ENCODE peak calls at places on chromosomes 6 and 20, in six cellular contexts. J is nucleus accumbens, X is brain microvascular endothelial cell, E is HCT116, M is upper lobe of left lung, O is H54. V is an unnamed sample.
A peak's percentile ranks its signal among the peaks of the same experiment; 100 is the strongest.

GRCh38 chr6:125444234-125444949 is 142.6 kb upstream of the HDDC2 start:
- DNase-seq in J (no peak), X (peak; percentile 43), E (no peak), M (peak; percentile 40), O (no peak), V (no peak)

GRCh38 chr6:133242761-133243590 is 1.8 kb downstream of the EYA4 start:
- DNase-seq in J (no peak), X (no peak), E (no peak), M (peak; percentile 13), O (no peak), V (no peak)

GRCh38 chr6:109977791-109978173 is 329 bp upstream of the GPR6 start:
- DNase-seq in J (no peak), X (no peak), E (no peak), M (no peak), O (no peak), V (no peak)

GRCh38 chr20:35302421-35303335 is 10.5 kb upstream of the FAM83C start:
- DNase-seq in J (no peak), X (peak; percentile 45), E (no peak), M (no peak), O (no peak), V (no peak)

GRCh38 chr6:139060332-139060731 is 31.8 kb downstream of the ABRACL start:
- DNase-seq in J (no peak), X (peak; percentile 55), E (no peak), M (no peak), O (no peak), V (no peak)

GRCh38 chr6:17556014-17556413 is 44.1 kb upstream of the FAM8A1 start:
- DNase-seq in J (no peak), X (no peak), E (no peak), M (no peak), O (no peak), V (no peak)

GRCh38 chr6:109718991-109719390 is 27.9 kb downstream of the FIG4 start:
- DNase-seq in J (no peak), X (peak; percentile 47), E (no peak), M (no peak), O (no peak), V (no peak)

GRCh38 chr6:132341646-132342045 is 59.6 kb downstream of the MOXD1 start:
- DNase-seq in J (no peak), X (no peak), E (no peak), M (no peak), O (no peak), V (no peak)

GRCh38 chr6:137157601-137158000 is 15.8 kb downstream of the IL22RA2 start:
- DNase-seq in J (no peak), X (no peak), E (no peak), M (no peak), O (no peak), V (no peak)

GRCh38 chr6:39558079-39558478 is 167.1 kb downstream of the KIF6 start:
- DNase-seq in J (no peak), X (no peak), E (no peak), M (no peak), O (no peak), V (no peak)

GRCh38 chr6:144377586-144377985 is 92.5 kb downstream of the UTRN start:
- DNase-seq in J (no peak), X (peak; percentile 58), E (no peak), M (no peak), O (no peak), V (no peak)

GRCh38 chr20:9081423-9081966 is 12.6 kb downstream of the PLCB4 start:
- DNase-seq in J (no peak), X (no peak), E (no peak), M (no peak), O (no peak), V (no peak)

GRCh38 chr6:167013946-167014345 is 14.7 kb downstream of the CEP43 start:
- DNase-seq in J (no peak), X (no peak), E (no peak), M (no peak), O (no peak), V (no peak)

GRCh38 chr20:8474027-8474668 is 342.1 kb downstream of the PLCB1 start:
- DNase-seq in J (no peak), X (no peak), E (no peak), M (no peak), O (no peak), V (no peak)

GRCh38 chr6:161033667-161034066 is 42.1 kb downstream of the MAP3K4 start:
- DNase-seq in J (no peak), X (no peak), E (no peak), M (no peak), O (no peak), V (no peak)

GRCh38 chr6:69138173-69138572 is 503.1 kb downstream of the ADGRB3 start:
- DNase-seq in J (no peak), X (peak; percentile 42), E (no peak), M (no peak), O (no peak), V (no peak)

GRCh38 chr20:48339147-48339985 is 488.4 kb downstream of the PREX1 start:
- DNase-seq in J (no peak), X (peak; percentile 63), E (no peak), M (no peak), O (peak; percentile 40), V (no peak)

GRCh38 chr6:38234934-38235678 is 404.6 kb downstream of the BTBD9 start:
- DNase-seq in J (no peak), X (no peak), E (no peak), M (no peak), O (no peak), V (no peak)

GRCh38 chr6:127201321-127201720 is 65.3 kb upstream of the RNF146 start:
- DNase-seq in J (no peak), X (peak; percentile 82), E (no peak), M (no peak), O (no peak), V (no peak)

GRCh38 chr6:93784794-93785757 is 365.7 kb upstream of the EPHA7 start:
- DNase-seq in J (no peak), X (peak; percentile 94), E (no peak), M (no peak), O (no peak), V (no peak)

GRCh38 chr6:97459535-97459934 is 176.5 kb upstream of the MMS22L start:
- DNase-seq in J (no peak), X (no peak), E (no peak), M (no peak), O (no peak), V (no peak)

V was measured in esophagus squamous epithelium.